ENCODE peak calls at places on chromosomes 4 and X, in four cellular contexts. One of them, this sample, is unnamed.

GRCh38 chr4:44660396-44660795 is 9.0 kb upstream of the YIPF7 start:
- DNase-seq in ovary: no peak
- DNase-seq in right atrium auricular region: no peak
- DNase-seq in CD8-positive, alpha-beta T cell: no peak
- DNase-seq in this sample: no peak

GRCh38 chrX:130103605-130104004 is 6.7 kb downstream of the ELF4 start:
- DNase-seq in ovary: no peak
- DNase-seq in CD8-positive, alpha-beta T cell: no peak
- DNase-seq in right atrium auricular region: no peak
- DNase-seq in this sample: no peak

GRCh38 chr4:126687655-126688358 is 945.0 kb upstream of the INTU start:
- DNase-seq in right atrium auricular region: no peak
- DNase-seq in ovary: no peak
- DNase-seq in CD8-positive, alpha-beta T cell: no peak
- DNase-seq in this sample: no peak

GRCh38 chrX:125778256-125778655 is 387.8 kb downstream of the DCAF12L2 start:
- DNase-seq in ovary: no peak
- DNase-seq in right atrium auricular region: no peak
- DNase-seq in CD8-positive, alpha-beta T cell: no peak
- DNase-seq in this sample: no peak

GRCh38 chr4:181204109-181204508 is 1039.1 kb upstream of the TENM3 start:
- DNase-seq in CD8-positive, alpha-beta T cell: no peak
- DNase-seq in ovary: no peak
- DNase-seq in right atrium auricular region: no peak
- DNase-seq in this sample: no peak

GRCh38 chr4:38157592-38157991 is 197.4 kb downstream of the PTTG2 start:
- DNase-seq in right atrium auricular region: no peak
- DNase-seq in ovary: no peak
- DNase-seq in CD8-positive, alpha-beta T cell: no peak
- DNase-seq in this sample: no peak

GRCh38 chrX:150690126-150690525 is 3.1 kb upstream of the MTMR1 start:
- DNase-seq in CD8-positive, alpha-beta T cell: no peak
- DNase-seq in right atrium auricular region: no peak
- DNase-seq in ovary: no peak
- DNase-seq in this sample: no peak

GRCh38 chr4:159146007-159146330 is 43.1 kb downstream of the RAPGEF2 start:
- DNase-seq in CD8-positive, alpha-beta T cell: no peak
- DNase-seq in ovary: no peak
- DNase-seq in right atrium auricular region: no peak
- DNase-seq in this sample: no peak

GRCh38 chrX:53284684-53285447 is 3.5 kb upstream of the IQSEC2 start:
- DNase-seq in CD8-positive, alpha-beta T cell: peak; percentile 7
- DNase-seq in ovary: peak; percentile 63
- DNase-seq in right atrium auricular region: peak; percentile 64
- DNase-seq in this sample: peak; percentile 52

GRCh38 chrX:74080165-74080564 is 223.8 kb upstream of the ZCCHC13 start:
- DNase-seq in CD8-positive, alpha-beta T cell: no peak
- DNase-seq in right atrium auricular region: no peak
- DNase-seq in ovary: no peak
- DNase-seq in this sample: no peak

GRCh38 chr4:105594094-105595010 is 41.9 kb downstream of the ARHGEF38 start:
- DNase-seq in right atrium auricular region: no peak
- DNase-seq in CD8-positive, alpha-beta T cell: no peak
- DNase-seq in ovary: no peak
- DNase-seq in this sample: no peak

GRCh38 chr4:39823193-39823592 is 125.3 kb downstream of the UBE2K start:
- DNase-seq in right atrium auricular region: peak; percentile 57
- DNase-seq in CD8-positive, alpha-beta T cell: no peak
- DNase-seq in ovary: no peak
- DNase-seq in this sample: no peak

GRCh38 chr4:5812506-5813229 is 80.2 kb downstream of the CRMP1 start:
- DNase-seq in right atrium auricular region: no peak
- DNase-seq in CD8-positive, alpha-beta T cell: no peak
- DNase-seq in ovary: no peak
- DNase-seq in this sample: no peak

GRCh38 chrX:137166591-137166990 is 132.8 kb upstream of the GPR101 start:
- DNase-seq in ovary: no peak
- DNase-seq in CD8-positive, alpha-beta T cell: no peak
- DNase-seq in right atrium auricular region: no peak
- DNase-seq in this sample: no peak

GRCh38 chr4:138392751-138393308 is 150.7 kb upstream of the SLC7A11 start:
- DNase-seq in right atrium auricular region: no peak
- DNase-seq in ovary: no peak
- DNase-seq in CD8-positive, alpha-beta T cell: no peak
- DNase-seq in this sample: no peak

GRCh38 chr4:1793496-1793840 is 375 bp downstream of the FGFR3 start:
- DNase-seq in CD8-positive, alpha-beta T cell: peak; percentile 9
- DNase-seq in right atrium auricular region: no peak
- DNase-seq in ovary: peak; percentile 41
- DNase-seq in this sample: peak; percentile 55

GRCh38 chr4:1793940-1794808 is 1.1 kb downstream of the FGFR3 start:
- DNase-seq in CD8-positive, alpha-beta T cell: no peak
- DNase-seq in ovary: no peak
- DNase-seq in right atrium auricular region: no peak
- DNase-seq in this sample: peak; percentile 9

GRCh38 chr4:1790005-1790404 is 3.1 kb upstream of the FGFR3 start:
- DNase-seq in CD8-positive, alpha-beta T cell: no peak
- DNase-seq in right atrium auricular region: no peak
- DNase-seq in ovary: no peak
- DNase-seq in this sample: no peak

GRCh38 chr4:1792832-1793495 is at the start of gene FGFR3:
- DNase-seq in ovary: no peak
- DNase-seq in right atrium auricular region: no peak
- DNase-seq in CD8-positive, alpha-beta T cell: peak; percentile 27
- DNase-seq in this sample: peak; percentile 21

DNA sequence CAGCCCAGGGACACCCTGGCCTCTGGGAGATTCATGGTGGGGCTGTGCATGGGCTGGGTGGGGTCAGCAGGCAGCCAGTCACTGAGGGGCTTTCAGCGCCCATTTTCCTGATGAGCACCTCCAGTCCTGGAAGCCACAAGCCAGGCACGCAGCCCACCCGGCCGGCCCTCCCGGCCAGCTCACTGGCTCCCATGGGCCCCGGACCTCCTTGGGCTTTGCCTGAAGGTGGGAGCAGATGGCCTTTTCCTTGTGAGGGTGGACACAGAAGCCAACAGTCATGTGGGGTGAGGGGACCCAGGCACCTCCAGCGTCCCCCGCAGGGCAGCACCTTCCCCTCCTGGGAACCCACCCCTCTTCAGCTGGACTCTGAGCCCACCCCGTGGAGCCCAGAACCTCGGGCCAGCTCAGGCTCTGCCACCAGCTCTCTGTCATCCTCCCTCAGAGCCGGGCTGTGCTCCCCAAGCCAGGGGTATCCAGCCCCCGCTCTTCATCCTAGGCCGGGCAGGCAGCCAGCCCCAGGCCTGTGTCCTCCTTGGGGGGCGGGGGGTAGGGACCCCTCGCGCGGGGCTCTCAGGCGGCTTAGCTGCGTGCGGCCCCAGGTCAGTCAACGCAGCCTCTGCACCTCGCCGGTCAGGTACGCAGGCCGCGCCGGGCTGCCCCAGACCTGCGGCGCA is 798 bp upstream of the FGFR3 start:
- DNase-seq in CD8-positive, alpha-beta T cell: no peak
- DNase-seq in right atrium auricular region: no peak
- DNase-seq in ovary: no peak
- DNase-seq in this sample: no peak
- H3K4me3 ChIP-seq in CD8-positive, alpha-beta T cell: no peak overlapping the region
- H3K4me3 ChIP-seq in right atrium auricular region: no peak overlapping the region
- H3K4me3 ChIP-seq in ovary: no peak overlapping the region
- H3K4me3 ChIP-seq in this sample: no peak overlapping the region

DNA sequence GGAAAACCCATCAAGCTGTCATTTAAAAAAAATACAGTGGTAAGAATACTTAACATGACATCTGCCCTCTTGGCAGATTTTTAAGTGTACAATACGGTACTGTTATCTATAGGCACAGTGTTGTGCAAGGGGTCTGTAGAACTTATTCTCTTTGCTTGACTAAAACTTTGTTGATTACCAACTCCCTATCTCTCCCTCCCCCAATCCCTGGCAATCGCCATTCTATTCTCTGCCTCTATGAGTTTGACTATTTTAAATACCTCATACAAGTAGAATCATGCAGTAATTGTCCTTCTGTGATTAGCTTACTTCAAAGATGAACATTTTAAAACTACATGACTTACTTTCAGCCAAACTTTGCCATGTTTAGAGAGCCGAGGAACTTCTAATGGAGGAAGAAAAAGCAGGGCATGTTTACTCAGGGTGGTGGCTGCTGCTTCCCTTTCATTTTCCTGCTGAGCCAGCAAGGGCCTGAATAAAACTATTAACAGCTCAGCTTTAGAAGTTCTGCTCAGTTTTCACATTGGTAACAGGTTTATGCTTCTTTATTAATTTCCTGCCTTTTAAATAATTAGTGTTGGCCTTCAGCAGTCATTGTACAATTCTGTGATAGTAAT is 62.3 kb downstream of the APOO start:
- DNase-seq in right atrium auricular region: no peak
- DNase-seq in ovary: no peak
- DNase-seq in CD8-positive, alpha-beta T cell: no peak
- DNase-seq in this sample: no peak
- H3K4me3 ChIP-seq in right atrium auricular region: no peak overlapping the region
- H3K4me3 ChIP-seq in ovary: no peak overlapping the region
- H3K4me3 ChIP-seq in CD8-positive, alpha-beta T cell: no peak overlapping the region
- H3K4me3 ChIP-seq in this sample: no peak overlapping the region

GRCh38 chr4:155208258-155209054 is at the start of gene NPY2R:
- DNase-seq in CD8-positive, alpha-beta T cell: no peak
- DNase-seq in ovary: peak; percentile 7
- DNase-seq in right atrium auricular region: no peak
- DNase-seq in this sample: no peak
- H3K4me3 ChIP-seq in CD8-positive, alpha-beta T cell: no peak within 1 kb of the TSS
- H3K4me3 ChIP-seq in ovary: no peak within 1 kb of the TSS
- H3K4me3 ChIP-seq in right atrium auricular region: no peak within 1 kb of the TSS
- H3K4me3 ChIP-seq in this sample: no peak within 1 kb of the TSS

DNA sequence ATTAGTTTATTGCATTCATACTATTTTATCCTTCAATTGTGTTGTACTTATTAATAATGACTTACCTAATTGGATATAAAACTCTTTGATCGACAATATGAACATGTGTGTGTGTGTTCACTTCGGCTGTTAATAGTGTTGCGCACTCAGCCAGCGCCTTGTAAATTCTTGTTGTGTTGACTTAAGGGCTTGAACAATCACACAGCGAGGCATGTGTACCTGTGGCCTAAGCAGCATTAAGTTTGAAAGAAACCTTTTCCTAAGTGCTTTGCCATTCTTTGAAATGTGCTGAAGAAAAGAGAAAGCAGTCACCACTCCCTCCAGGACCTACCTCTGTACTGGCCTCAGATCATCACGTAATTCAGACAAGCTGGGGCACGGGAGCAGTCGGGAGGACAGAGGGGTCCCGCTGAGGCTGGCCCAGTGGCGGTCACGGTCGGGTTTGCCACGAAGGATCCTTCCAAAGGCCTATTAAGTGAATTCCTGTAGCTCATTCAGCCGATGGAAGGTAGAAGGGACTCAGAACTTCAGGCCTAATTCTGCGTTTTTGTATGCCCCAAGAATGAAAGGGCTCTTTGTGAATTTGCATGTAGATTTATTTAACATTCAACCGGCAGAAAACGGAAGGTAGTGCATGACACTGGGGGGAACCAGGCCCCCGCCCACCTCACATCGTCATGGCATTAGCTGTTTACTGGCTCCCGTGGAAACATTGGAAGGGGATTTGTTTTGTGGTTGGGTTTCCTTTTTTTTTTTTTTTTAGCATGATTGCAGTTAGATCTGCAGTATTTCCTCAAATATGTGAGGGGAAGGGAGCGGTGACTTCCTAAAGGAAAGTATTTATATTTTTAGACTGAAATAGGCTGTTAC is 106.3 kb downstream of the TRAPPC11 start:
- DNase-seq in CD8-positive, alpha-beta T cell: no peak
- DNase-seq in right atrium auricular region: peak; percentile 68
- DNase-seq in ovary: no peak
- DNase-seq in this sample: no peak
- H3K4me3 ChIP-seq in CD8-positive, alpha-beta T cell: no peak overlapping the region
- H3K4me3 ChIP-seq in right atrium auricular region: no peak overlapping the region
- H3K4me3 ChIP-seq in ovary: no peak overlapping the region
- H3K4me3 ChIP-seq in this sample: no peak overlapping the region

GRCh38 chr4:2061208-2062131 is 2.3 kb downstream of the NAT8L start:
- DNase-seq in right atrium auricular region: no peak
- DNase-seq in CD8-positive, alpha-beta T cell: no peak
- DNase-seq in ovary: peak; percentile 36
- DNase-seq in this sample: no peak
- H3K4me3 ChIP-seq in right atrium auricular region: no peak overlapping the region
- H3K4me3 ChIP-seq in CD8-positive, alpha-beta T cell: no peak overlapping the region
- H3K4me3 ChIP-seq in ovary: no peak overlapping the region
- H3K4me3 ChIP-seq in this sample: no peak overlapping the region

DNA sequence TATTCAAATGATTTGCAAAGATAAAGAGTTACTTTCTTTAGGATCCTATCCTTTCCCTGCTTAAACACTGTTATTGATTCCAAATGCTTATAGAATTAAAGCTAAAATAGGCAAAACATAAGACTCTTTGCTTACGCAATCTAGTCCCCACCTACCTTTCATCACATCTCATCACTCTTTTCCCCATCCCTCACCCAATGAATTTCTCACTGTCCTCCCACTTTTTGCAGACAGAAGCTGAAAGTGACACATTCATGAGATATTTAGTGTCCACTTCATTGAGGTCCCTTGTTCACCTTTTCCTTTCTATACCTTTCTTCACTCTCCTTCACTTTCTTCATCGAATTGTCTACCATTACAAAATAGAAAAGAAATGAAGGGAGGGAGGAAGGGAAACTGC is 424 bp downstream of the SATL1 start:
- DNase-seq in CD8-positive, alpha-beta T cell: no peak
- DNase-seq in right atrium auricular region: no peak
- DNase-seq in ovary: no peak
- DNase-seq in this sample: no peak
- H3K4me3 ChIP-seq in CD8-positive, alpha-beta T cell: no peak overlapping the region
- H3K4me3 ChIP-seq in right atrium auricular region: peak overlapping the region; percentile 48
- H3K4me3 ChIP-seq in ovary: peak overlapping the region; percentile 53
- H3K4me3 ChIP-seq in this sample: no peak overlapping the region

DNA sequence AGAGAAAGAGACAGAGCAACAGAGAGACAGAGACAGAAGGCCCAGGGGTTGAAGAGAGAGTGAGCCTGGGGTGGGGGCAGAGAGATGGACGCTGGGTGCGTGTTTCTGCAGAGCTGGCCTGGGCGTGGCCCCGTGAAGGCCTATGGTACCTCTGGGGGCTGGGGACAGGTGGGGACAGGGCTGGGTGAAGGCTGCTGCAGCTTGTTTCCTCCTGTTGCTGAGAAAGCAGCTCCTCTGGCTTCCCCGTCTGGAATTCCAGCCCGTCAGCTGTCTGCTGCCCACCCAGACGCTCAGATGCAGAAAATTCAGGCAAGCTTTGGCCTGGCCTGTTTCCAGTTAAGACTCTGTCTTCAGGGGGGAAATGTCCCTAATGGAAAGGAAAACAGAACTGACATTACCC is 76.8 kb upstream of the PSAPL1 start:
- DNase-seq in ovary: no peak
- DNase-seq in right atrium auricular region: no peak
- DNase-seq in CD8-positive, alpha-beta T cell: no peak
- DNase-seq in this sample: no peak
- H3K4me3 ChIP-seq in ovary: no peak overlapping the region
- H3K4me3 ChIP-seq in right atrium auricular region: no peak overlapping the region
- H3K4me3 ChIP-seq in CD8-positive, alpha-beta T cell: no peak overlapping the region
- H3K4me3 ChIP-seq in this sample: no peak overlapping the region

GRCh38 chr4:107719927-107720722 is at the start of gene PAPSS1:
- DNase-seq in CD8-positive, alpha-beta T cell: peak; percentile 93
- DNase-seq in ovary: peak; percentile 97
- DNase-seq in right atrium auricular region: peak; percentile 93
- DNase-seq in this sample: peak; percentile 95

GRCh38 chr4:107718351-107718965 is 1.6 kb downstream of the PAPSS1 start:
- DNase-seq in ovary: no peak
- DNase-seq in right atrium auricular region: no peak
- DNase-seq in CD8-positive, alpha-beta T cell: no peak
- DNase-seq in this sample: no peak

GRCh38 chr4:107719211-107719926 is 665 bp downstream of the PAPSS1 start:
- DNase-seq in CD8-positive, alpha-beta T cell: no peak
- DNase-seq in right atrium auricular region: no peak
- DNase-seq in ovary: no peak
- DNase-seq in this sample: no peak

GRCh38 chr4:107721436-107722090 is 1.5 kb upstream of the PAPSS1 start:
- DNase-seq in CD8-positive, alpha-beta T cell: peak; percentile 45
- DNase-seq in ovary: peak; percentile 29
- DNase-seq in right atrium auricular region: no peak
- DNase-seq in this sample: peak; percentile 68
- H3K4me3 ChIP-seq in CD8-positive, alpha-beta T cell: peak overlapping the region; percentile 65
- H3K4me3 ChIP-seq in ovary: no peak overlapping the region
- H3K4me3 ChIP-seq in right atrium auricular region: peak overlapping the region; percentile 66
- H3K4me3 ChIP-seq in this sample: peak overlapping the region; percentile 94